ENCODE peak calls at places on chromosomes 11 and 22, in nine cellular contexts. J, H, G, Y, P, W, S, F and D are unnamed samples.

GRCh38 chr11:119832536-119832935 is 103.5 kb upstream of the NECTIN1 start:
- DNase-seq in J (no peak), H (no peak), G (peak; percentile 42), Y (peak; percentile 41), P (peak; percentile 7), W (peak; percentile 84), S (no peak), F (peak; percentile 81), D (no peak)

GRCh38 chr22:26075233-26075632 is 94.0 kb upstream of the SEZ6L start:
- DNase-seq in J (no peak), H (no peak), G (no peak), Y (no peak), P (no peak), W (no peak), S (no peak), F (no peak), D (no peak)

GRCh38 chr11:61701298-61701993 is 21.3 kb downstream of the DAGLA start:
- DNase-seq in J (no peak), H (peak; percentile 27), G (no peak), Y (no peak), P (no peak), W (no peak), S (no peak), F (no peak), D (no peak)

GRCh38 chr22:29450222-29450621 is 11.8 kb downstream of the RFPL1 start:
- DNase-seq in J (no peak), H (no peak), G (no peak), Y (no peak), P (no peak), W (no peak), S (no peak), F (no peak), D (no peak)

GRCh38 chr11:133803026-133803425 is 42.3 kb downstream of the SPATA19 start:
- DNase-seq in J (no peak), H (no peak), G (peak; percentile 39), Y (no peak), P (no peak), W (no peak), S (no peak), F (no peak), D (no peak)

GRCh38 chr11:6413791-6414231 is 5.1 kb downstream of the APBB1 start:
- DNase-seq in J (peak; percentile 72), H (no peak), G (no peak), Y (no peak), P (no peak), W (no peak), S (no peak), F (no peak), D (no peak)

GRCh38 chr11:61971177-61972111 is 4.0 kb upstream of the FTH1 start:
- DNase-seq in J (peak; percentile 95), H (peak; percentile 34), G (peak; percentile 99), Y (peak; percentile 100), P (peak; percentile 100), W (peak; percentile 99), S (peak; percentile 95), F (peak; percentile 96), D (peak; percentile 49)

GRCh38 chr22:46067159-46068111 is 82.9 kb upstream of the PPARA start:
- DNase-seq in J (peak; percentile 4), H (no peak), G (peak; percentile 56), Y (peak; percentile 19), P (peak; percentile 68), W (peak; percentile 32), S (peak; percentile 14), F (no peak), D (no peak)

GRCh38 chr11:61327669-61328071 is 5.2 kb downstream of the DDB1 start:
- DNase-seq in J (no peak), H (no peak), G (peak; percentile 75), Y (no peak), P (peak; percentile 79), W (no peak), S (no peak), F (no peak), D (no peak)

GRCh38 chr22:24191381-24191841 is 10.1 kb downstream of the SUSD2 start:
- DNase-seq in J (no peak), H (no peak), G (no peak), Y (no peak), P (no peak), W (peak; percentile 65), S (peak; percentile 18), F (no peak), D (no peak)

GRCh38 chr11:47611240-47611863 is 17.1 kb upstream of the C1QTNF4 start:
- DNase-seq in J (no peak), H (peak; percentile 79), G (no peak), Y (no peak), P (no peak), W (no peak), S (no peak), F (no peak), D (peak; percentile 27)

GRCh38 chr11:5367461-5368074 is 16.0 kb upstream of the OR51M1 start:
- DNase-seq in J (no peak), H (no peak), G (peak; percentile 92), Y (no peak), P (peak; percentile 97), W (no peak), S (no peak), F (no peak), D (no peak)

GRCh38 chr11:70597006-70597555 is 198.8 kb downstream of the CTTN start:
- DNase-seq in J (no peak), H (no peak), G (no peak), Y (peak; percentile 38), P (no peak), W (peak; percentile 30), S (no peak), F (no peak), D (no peak)

DNA sequence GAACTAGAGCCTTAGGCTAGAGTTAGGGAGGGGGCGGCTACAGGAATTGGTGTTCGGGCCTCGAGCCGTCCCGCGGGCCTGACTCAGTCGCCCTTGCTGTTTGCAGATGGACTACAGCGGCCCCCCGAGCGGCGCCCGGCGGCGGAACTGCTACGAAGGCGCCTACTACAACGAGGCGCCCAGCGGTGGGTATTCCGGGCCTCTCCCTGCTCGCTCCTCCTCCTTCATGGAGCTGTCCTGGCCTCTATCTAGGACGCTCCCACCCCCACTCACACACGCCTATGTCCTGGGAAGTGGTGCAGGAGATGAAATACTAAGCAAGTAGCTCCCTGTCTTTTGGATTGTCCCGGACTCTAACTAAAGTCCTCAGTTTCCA is 1.4 kb downstream of the MYOD1 start:
- DNase-seq in J (no peak), H (no peak), G (no peak), Y (no peak), P (no peak), W (no peak), S (no peak), F (no peak), D (no peak)
- TF ChIP-seq CTCF in J (no peak), H (no peak), G (no peak), Y (no peak), P (no peak), W (no peak), S (no peak), F (no peak), D (no peak)

GRCh38 chr11:81278986-81279385 is 1454.7 kb downstream of the FAM181B start:
- DNase-seq in J (no peak), H (no peak), G (no peak), Y (no peak), P (no peak), W (no peak), S (no peak), F (no peak), D (no peak)
- H3K4me3 ChIP-seq in J (no peak overlapping the region), H (no peak overlapping the region), G (no peak overlapping the region), Y (no peak overlapping the region), P (no peak overlapping the region), W (no peak overlapping the region), S (no peak overlapping the region), F (no peak overlapping the region), D (no peak overlapping the region)

GRCh38 chr11:104057908-104058307 is 21.5 kb downstream of the DDI1 start:
- DNase-seq in J (no peak), H (no peak), G (no peak), Y (no peak), P (no peak), W (no peak), S (no peak), F (no peak), D (no peak)
- TF ChIP-seq CTCF in J (no peak), H (no peak), G (no peak), Y (no peak), P (no peak), W (no peak), S (no peak), F (no peak), D (no peak)

GRCh38 chr11:14713518-14714244 is 70.1 kb downstream of the PDE3B start:
- DNase-seq in J (no peak), H (no peak), G (no peak), Y (no peak), P (no peak), W (no peak), S (no peak), F (peak; percentile 4), D (no peak)
- H3K4me3 ChIP-seq in J (no peak overlapping the region), H (no peak overlapping the region), G (no peak overlapping the region), Y (no peak overlapping the region), P (no peak overlapping the region), W (no peak overlapping the region), S (no peak overlapping the region), F (no peak overlapping the region), D (no peak overlapping the region)

GRCh38 chr11:58286249-58286648 is 18.2 kb upstream of the OR10W1 start:
- DNase-seq in J (no peak), H (peak; percentile 39), G (peak; percentile 37), Y (no peak), P (peak; percentile 45), W (no peak), S (no peak), F (no peak), D (no peak)
- TF ChIP-seq CTCF in J (no peak), H (peak; percentile 76), G (peak; percentile 41), Y (peak; percentile 27), P (peak; percentile 74), W (peak; percentile 62), S (peak; percentile 41), F (peak; percentile 22), D (peak; percentile 67)

GRCh38 chr11:75509201-75509600 is 16.5 kb downstream of the GDPD5 start:
- DNase-seq in J (no peak), H (peak; percentile 42), G (no peak), Y (no peak), P (no peak), W (no peak), S (no peak), F (no peak), D (no peak)
- H3K4me3 ChIP-seq in J (no peak overlapping the region), H (peak overlapping the region; percentile 19), G (no peak overlapping the region), Y (no peak overlapping the region), P (no peak overlapping the region), W (no peak overlapping the region), S (no peak overlapping the region), F (no peak overlapping the region), D (no peak overlapping the region)

GRCh38 chr11:114562166-114562916 is 2.7 kb upstream of the NXPE1 start:
- DNase-seq in J (no peak), H (no peak), G (peak; percentile 86), Y (no peak), P (peak; percentile 71), W (no peak), S (no peak), F (no peak), D (no peak)
- TF ChIP-seq CTCF in J (no peak), H (no peak), G (no peak), Y (no peak), P (no peak), W (no peak), S (no peak), F (no peak), D (no peak)